ENCODE peak calls at places on chromosomes 12 and 14, in seven cellular contexts. W is lung, Z is cardiac muscle cell, J is adrenal gland, T is suprapubic skin, H is endothelial cell of umbilical vein, G is OCI-LY7. F is an unnamed sample.

GRCh38 chr12:120971299-120972180 is 6.8 kb upstream of the HNF1A start:
- DNase-seq in W (no peak), Z (peak; percentile 66), J (peak; percentile 50), T (no peak), H (peak; percentile 58), G (peak; percentile 83), F (peak; percentile 43)

GRCh38 chr14:64682173-64682710 is 22.0 kb upstream of the PLEKHG3 start:
- DNase-seq in W (no peak), Z (no peak), J (peak; percentile 47), T (no peak), H (peak; percentile 69), G (no peak), F (no peak)

GRCh38 chr12:63826002-63826585 is 18.4 kb upstream of the SRGAP1 start:
- DNase-seq in W (no peak), Z (peak; percentile 62), J (peak; percentile 34), T (no peak), H (peak; percentile 66), G (peak; percentile 36), F (peak; percentile 35)

GRCh38 chr14:54848910-54849309 is 53.7 kb downstream of the GCH1 start:
- DNase-seq in W (no peak), Z (no peak), J (no peak), T (no peak), H (no peak), G (no peak), F (no peak)

GRCh38 chr12:123251403-123252076 is 18.3 kb downstream of the MTRFR start:
- DNase-seq in W (no peak), Z (no peak), J (no peak), T (no peak), H (no peak), G (no peak), F (no peak)

GRCh38 chr12:18967814-18968213 is 161.7 kb upstream of the PLEKHA5 start:
- DNase-seq in W (peak; percentile 51), Z (no peak), J (no peak), T (no peak), H (peak; percentile 14), G (no peak), F (no peak)

GRCh38 chr14:71380271-71380670 is 473.0 kb downstream of the PCNX1 start:
- DNase-seq in W (no peak), Z (peak; percentile 66), J (no peak), T (no peak), H (no peak), G (no peak), F (peak; percentile 41)

GRCh38 chr14:62696969-62697328 is 348.3 kb downstream of the KCNH5 start:
- DNase-seq in W (no peak), Z (no peak), J (no peak), T (no peak), H (no peak), G (no peak), F (no peak)

GRCh38 chr12:78396538-78396937 is 468.0 kb upstream of the SYT1 start:
- DNase-seq in W (no peak), Z (no peak), J (no peak), T (no peak), H (no peak), G (no peak), F (no peak)

GRCh38 chr14:101908795-101909194 is 55.6 kb upstream of the DYNC1H1 start:
- DNase-seq in W (no peak), Z (no peak), J (no peak), T (no peak), H (no peak), G (no peak), F (no peak)

GRCh38 chr12:7948585-7949264 is 12.7 kb upstream of the SLC2A3 start:
- DNase-seq in W (no peak), Z (no peak), J (no peak), T (no peak), H (peak; percentile 3), G (no peak), F (no peak)

GRCh38 chr12:84817297-84817696 is 95.3 kb downstream of the SLC6A15 start:
- DNase-seq in W (no peak), Z (no peak), J (no peak), T (no peak), H (no peak), G (no peak), F (no peak)

GRCh38 chr14:90575781-90576180 is 179.0 kb downstream of the CALM1 start:
- DNase-seq in W (no peak), Z (no peak), J (no peak), T (no peak), H (no peak), G (no peak), F (no peak)

GRCh38 chr12:52335598-52336262 is 14.5 kb upstream of the KRT83 start:
- DNase-seq in W (no peak), Z (no peak), J (no peak), T (no peak), H (no peak), G (no peak), F (no peak)

GRCh38 chr14:71290960-71291466 is 383.8 kb downstream of the PCNX1 start:
- DNase-seq in W (no peak), Z (no peak), J (peak; percentile 69), T (no peak), H (peak; percentile 85), G (peak; percentile 11), F (no peak)

GRCh38 chr14:89507521-89507920 is 90.5 kb upstream of the FOXN3 start:
- DNase-seq in W (no peak), Z (no peak), J (no peak), T (no peak), H (peak; percentile 76), G (no peak), F (no peak)

GRCh38 chr12:27922591-27923139 is 49.9 kb downstream of the PTHLH start:
- DNase-seq in W (no peak), Z (no peak), J (peak; percentile 74), T (no peak), H (peak; percentile 70), G (no peak), F (no peak)

GRCh38 chr12:4246116-4246515 is 27.4 kb upstream of the CCND2 start:
- DNase-seq in W (no peak), Z (no peak), J (no peak), T (no peak), H (no peak), G (no peak), F (peak; percentile 26)

GRCh38 chr12:75623631-75624118 is 112.3 kb upstream of the KRR1 start:
- DNase-seq in W (no peak), Z (peak; percentile 45), J (no peak), T (no peak), H (peak; percentile 53), G (no peak), F (peak; percentile 46)
- TF ChIP-seq CTCF in W (no peak), Z (peak; percentile 35), J (no peak), T (no peak), H (no peak), G (peak; percentile 22), F (peak; percentile 20)

GRCh38 chr12:2307550-2307949 is 254.8 kb downstream of the CACNA1C start:
- DNase-seq in W (no peak), Z (no peak), J (no peak), T (no peak), H (no peak), G (no peak), F (no peak)

GRCh38 chr12:2306012-2306411 is 253.2 kb downstream of the CACNA1C start:
- DNase-seq in W (no peak), Z (no peak), J (no peak), T (no peak), H (no peak), G (peak; percentile 65), F (no peak)

GRCh38 chr12:2302711-2303255 is 250.0 kb downstream of the CACNA1C start:
- DNase-seq in W (no peak), Z (no peak), J (no peak), T (no peak), H (no peak), G (no peak), F (no peak)

GRCh38 chr12:2309647-2310046 is 256.9 kb downstream of the CACNA1C start:
- DNase-seq in W (no peak), Z (no peak), J (no peak), T (no peak), H (no peak), G (no peak), F (no peak)

DNA sequence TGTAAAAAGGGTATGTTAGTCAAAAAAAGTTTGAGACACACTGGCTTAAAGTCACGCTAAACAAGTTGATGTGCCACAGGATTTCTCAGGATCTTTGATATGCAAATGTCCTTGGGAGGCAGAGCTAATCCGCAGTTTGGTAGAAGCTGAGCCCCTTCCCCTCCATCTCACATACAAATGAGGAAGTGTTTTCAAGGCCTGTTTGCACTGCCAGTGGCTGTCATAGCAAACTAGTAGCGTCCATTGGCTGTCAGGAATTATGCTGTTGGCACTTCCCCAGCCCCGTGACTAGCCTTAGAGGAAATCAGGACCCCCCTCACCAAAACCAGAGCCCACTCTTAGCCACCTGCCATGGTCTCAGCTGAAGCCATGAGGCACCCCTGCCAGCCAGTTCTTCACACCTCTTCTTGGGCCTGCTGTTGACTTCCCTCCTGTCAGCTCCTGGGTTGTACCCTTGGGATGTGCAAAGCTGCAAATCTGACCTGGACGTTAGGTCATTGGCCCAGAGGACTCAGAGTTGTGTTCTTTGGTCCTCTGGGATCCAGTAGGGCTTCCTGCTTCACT is 254.0 kb downstream of the CACNA1C start:
- DNase-seq in W (no peak), Z (no peak), J (no peak), T (no peak), H (no peak), G (peak; percentile 67), F (no peak)
- H3K4me1 ChIP-seq in W (peaks cover 4% of the 10 kb centered on the region), Z (peaks cover 14% of the 10 kb centered on the region), J (peaks cover 13% of the 10 kb centered on the region), T (no peaks in the 10 kb centered on the region), H (no peaks in the 10 kb centered on the region), G (peaks cover 31% of the 10 kb centered on the region), F (no peaks in the 10 kb centered on the region)

GRCh38 chr12:57263096-57263495 is 12.1 kb upstream of the STAC3 start:
- DNase-seq in W (no peak), Z (no peak), J (no peak), T (no peak), H (no peak), G (no peak), F (no peak)

GRCh38 chr12:57270966-57271470 is 20.0 kb upstream of the STAC3 start:
- DNase-seq in W (no peak), Z (peak; percentile 54), J (no peak), T (no peak), H (peak; percentile 14), G (no peak), F (peak; percentile 8)

GRCh38 chr12:57272337-57273151 is 21.6 kb upstream of the STAC3 start:
- DNase-seq in W (no peak), Z (peak; percentile 71), J (no peak), T (no peak), H (peak; percentile 63), G (no peak), F (no peak)

GRCh38 chr12:57266681-57267080 is 15.7 kb upstream of the STAC3 start:
- DNase-seq in W (no peak), Z (no peak), J (no peak), T (no peak), H (no peak), G (no peak), F (no peak)

DNA sequence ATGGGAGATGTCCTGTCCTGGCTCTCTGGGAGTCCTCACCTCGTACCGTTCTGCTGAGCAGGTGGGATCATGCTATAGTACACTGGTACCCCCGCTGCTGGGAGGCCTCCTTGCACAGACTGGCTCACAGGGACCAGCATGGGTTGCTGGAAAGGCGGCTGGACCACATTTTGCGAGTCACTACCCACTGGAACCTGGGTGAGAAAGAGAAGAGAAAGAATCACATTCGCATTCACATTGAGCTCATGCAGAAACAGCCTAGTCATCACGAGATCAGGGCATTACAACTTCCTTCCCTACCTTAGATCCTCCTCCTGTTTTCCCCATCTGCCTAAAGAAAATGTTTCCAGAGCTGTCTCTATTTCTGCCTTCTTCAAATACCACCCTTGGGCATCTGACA is 17.3 kb upstream of the STAC3 start:
- DNase-seq in W (no peak), Z (no peak), J (no peak), T (no peak), H (no peak), G (no peak), F (no peak)
- H3K36me3 ChIP-seq in W (peaks cover 15% of the 10 kb centered on the region), Z (peaks cover 32% of the 10 kb centered on the region), J (no peaks in the 10 kb centered on the region), T (peaks cover 87% of the 10 kb centered on the region), H (peaks cover 5% of the 10 kb centered on the region), G (peaks cover 52% of the 10 kb centered on the region), F (no peaks in the 10 kb centered on the region)

GRCh38 chr12:56315626-56316473 is at the start of gene CNPY2:
- DNase-seq in W (peak; percentile 97), Z (peak; percentile 97), J (peak; percentile 98), T (peak; percentile 98), H (peak; percentile 98), G (peak; percentile 96), F (peak; percentile 98)
- TF ChIP-seq CTCF in W (no peak), Z (no peak), J (no peak), T (no peak), H (peak; percentile 23), G (peak; percentile 48), F (peak; percentile 22)

F was measured in Caco-2.